ENCODE peak calls at places on chromosomes 12 and 14, in five cellular contexts. One of them, this sample, is unnamed.

GRCh38 chr12:114395755-114396152 is 10.2 kb downstream of the TBX5 start:
- DNase-seq in CD4-positive, alpha-beta memory T cell: no peak
- DNase-seq in GM12878: no peak
- DNase-seq in CD8-positive, alpha-beta T cell: no peak
- DNase-seq in cardiac fibroblast: peak
- DNase-seq in this sample: no peak

GRCh38 chr14:61347771-61348443 is 26.5 kb downstream of the PRKCH start:
- DNase-seq in CD4-positive, alpha-beta memory T cell: no peak
- DNase-seq in GM12878: no peak
- DNase-seq in CD8-positive, alpha-beta T cell: no peak
- DNase-seq in cardiac fibroblast: no peak
- DNase-seq in this sample: no peak

GRCh38 chr14:99276482-99276881 is 4.5 kb upstream of the BCL11B start:
- DNase-seq in CD4-positive, alpha-beta memory T cell: no peak
- DNase-seq in GM12878: no peak
- DNase-seq in CD8-positive, alpha-beta T cell: no peak
- DNase-seq in cardiac fibroblast: no peak
- DNase-seq in this sample: no peak

GRCh38 chr12:41013921-41014642 is 174.0 kb upstream of the PDZRN4 start:
- DNase-seq in CD4-positive, alpha-beta memory T cell: no peak
- DNase-seq in GM12878: no peak
- DNase-seq in CD8-positive, alpha-beta T cell: no peak
- DNase-seq in cardiac fibroblast: no peak
- DNase-seq in this sample: no peak

GRCh38 chr12:112973712-112974305 is 4.5 kb upstream of the OAS2 start:
- DNase-seq in CD4-positive, alpha-beta memory T cell: no peak
- DNase-seq in GM12878: no peak
- DNase-seq in CD8-positive, alpha-beta T cell: no peak
- DNase-seq in cardiac fibroblast: no peak
- DNase-seq in this sample: no peak

GRCh38 chr14:65783576-65783975 is 371.0 kb downstream of the FUT8 start:
- DNase-seq in CD4-positive, alpha-beta memory T cell: no peak
- DNase-seq in GM12878: no peak
- DNase-seq in CD8-positive, alpha-beta T cell: no peak
- DNase-seq in cardiac fibroblast: no peak
- DNase-seq in this sample: no peak

GRCh38 chr12:68746572-68747180 is 700 bp downstream of the SLC35E3 start:
- DNase-seq in CD4-positive, alpha-beta memory T cell: no peak
- DNase-seq in GM12878: peak
- DNase-seq in CD8-positive, alpha-beta T cell: peak
- DNase-seq in cardiac fibroblast: peak
- DNase-seq in this sample: peak

GRCh38 chr12:65339161-65339560 is 60.7 kb downstream of the MSRB3 start:
- DNase-seq in CD4-positive, alpha-beta memory T cell: no peak
- DNase-seq in GM12878: no peak
- DNase-seq in CD8-positive, alpha-beta T cell: no peak
- DNase-seq in cardiac fibroblast: no peak
- DNase-seq in this sample: no peak

GRCh38 chr12:88958961-88959360 is 378.7 kb upstream of the KITLG start:
- DNase-seq in CD4-positive, alpha-beta memory T cell: no peak
- DNase-seq in GM12878: no peak
- DNase-seq in CD8-positive, alpha-beta T cell: no peak
- DNase-seq in cardiac fibroblast: no peak
- DNase-seq in this sample: no peak

GRCh38 chr12:5391638-5392037 is 40.3 kb upstream of the NTF3 start:
- DNase-seq in CD4-positive, alpha-beta memory T cell: no peak
- DNase-seq in GM12878: no peak
- DNase-seq in CD8-positive, alpha-beta T cell: no peak
- DNase-seq in cardiac fibroblast: no peak
- DNase-seq in this sample: no peak

GRCh38 chr12:93634416-93634815 is 42.8 kb upstream of the CRADD start:
- DNase-seq in CD4-positive, alpha-beta memory T cell: no peak
- DNase-seq in GM12878: no peak
- DNase-seq in CD8-positive, alpha-beta T cell: no peak
- DNase-seq in cardiac fibroblast: peak
- DNase-seq in this sample: no peak

GRCh38 chr14:103576371-103577024 is 13.7 kb downstream of the COA8 start:
- DNase-seq in CD4-positive, alpha-beta memory T cell: no peak
- DNase-seq in GM12878: no peak
- DNase-seq in CD8-positive, alpha-beta T cell: no peak
- DNase-seq in cardiac fibroblast: peak
- DNase-seq in this sample: no peak

GRCh38 chr14:89813485-89814080 is 140.9 kb downstream of the EFCAB11 start:
- DNase-seq in CD4-positive, alpha-beta memory T cell: no peak
- DNase-seq in GM12878: no peak
- DNase-seq in CD8-positive, alpha-beta T cell: no peak
- DNase-seq in cardiac fibroblast: peak
- DNase-seq in this sample: no peak

GRCh38 chr12:6154730-6155459 is 30.4 kb upstream of the VWF start:
- DNase-seq in CD4-positive, alpha-beta memory T cell: no peak
- DNase-seq in GM12878: no peak
- DNase-seq in CD8-positive, alpha-beta T cell: no peak
- DNase-seq in cardiac fibroblast: no peak
- DNase-seq in this sample: no peak

GRCh38 chr12:105977256-105978051 is 161.3 kb downstream of the NUAK1 start:
- DNase-seq in CD4-positive, alpha-beta memory T cell: no peak
- DNase-seq in GM12878: no peak
- DNase-seq in CD8-positive, alpha-beta T cell: no peak
- DNase-seq in cardiac fibroblast: peak
- DNase-seq in this sample: no peak

GRCh38 chr14:95490127-95490526 is 26.3 kb downstream of the SYNE3 start:
- DNase-seq in CD4-positive, alpha-beta memory T cell: no peak
- DNase-seq in GM12878: no peak
- DNase-seq in CD8-positive, alpha-beta T cell: no peak
- DNase-seq in cardiac fibroblast: no peak
- DNase-seq in this sample: no peak

GRCh38 chr12:112179341-112179740 is 54.0 kb downstream of the TRAFD1 start:
- DNase-seq in CD4-positive, alpha-beta memory T cell: no peak
- DNase-seq in GM12878: no peak
- DNase-seq in CD8-positive, alpha-beta T cell: no peak
- DNase-seq in cardiac fibroblast: no peak
- DNase-seq in this sample: no peak

GRCh38 chr12:114933428-114934160 is 249.6 kb upstream of the TBX3 start:
- DNase-seq in CD4-positive, alpha-beta memory T cell: no peak
- DNase-seq in GM12878: no peak
- DNase-seq in CD8-positive, alpha-beta T cell: no peak
- DNase-seq in cardiac fibroblast: peak
- DNase-seq in this sample: no peak

GRCh38 chr12:109949089-109949488 is 47.1 kb downstream of the GIT2 start:
- DNase-seq in CD4-positive, alpha-beta memory T cell: no peak
- DNase-seq in GM12878: no peak
- DNase-seq in CD8-positive, alpha-beta T cell: no peak
- DNase-seq in cardiac fibroblast: peak
- DNase-seq in this sample: no peak

GRCh38 chr14:69693823-69694729 is 72.9 kb upstream of the SRSF5 start:
- DNase-seq in CD4-positive, alpha-beta memory T cell: no peak
- DNase-seq in GM12878: no peak
- DNase-seq in CD8-positive, alpha-beta T cell: no peak
- DNase-seq in cardiac fibroblast: no peak
- DNase-seq in this sample: no peak

GRCh38 chr14:22448035-22448904 is 140.8 kb downstream of the DAD1 start:
- DNase-seq in CD4-positive, alpha-beta memory T cell: no peak
- DNase-seq in GM12878: no peak
- DNase-seq in CD8-positive, alpha-beta T cell: no peak
- DNase-seq in cardiac fibroblast: no peak
- DNase-seq in this sample: peak

GRCh38 chr14:90388437-90388836 is 8.4 kb upstream of the CALM1 start:
- DNase-seq in CD4-positive, alpha-beta memory T cell: no peak
- DNase-seq in GM12878: no peak
- DNase-seq in CD8-positive, alpha-beta T cell: no peak
- DNase-seq in cardiac fibroblast: peak
- DNase-seq in this sample: no peak

GRCh38 chr12:47870175-47870781 is 34.5 kb downstream of the VDR start:
- DNase-seq in CD4-positive, alpha-beta memory T cell: no peak
- DNase-seq in GM12878: peak
- DNase-seq in CD8-positive, alpha-beta T cell: no peak
- DNase-seq in cardiac fibroblast: peak
- DNase-seq in this sample: no peak

GRCh38 chr12:33690562-33690961 is 250.9 kb upstream of the SYT10 start:
- DNase-seq in CD4-positive, alpha-beta memory T cell: no peak
- DNase-seq in GM12878: no peak
- DNase-seq in CD8-positive, alpha-beta T cell: no peak
- DNase-seq in cardiac fibroblast: no peak
- DNase-seq in this sample: no peak

GRCh38 chr14:88667555-88668273 is 104.9 kb downstream of the ZC3H14 start:
- DNase-seq in CD4-positive, alpha-beta memory T cell: peak
- DNase-seq in GM12878: peak
- DNase-seq in CD8-positive, alpha-beta T cell: peak
- DNase-seq in cardiac fibroblast: peak
- DNase-seq in this sample: peak

GRCh38 chr14:105439179-105439578 is 19.6 kb downstream of the MTA1 start:
- DNase-seq in CD4-positive, alpha-beta memory T cell: no peak
- DNase-seq in GM12878: no peak
- DNase-seq in CD8-positive, alpha-beta T cell: no peak
- DNase-seq in cardiac fibroblast: no peak
- DNase-seq in this sample: no peak

GRCh38 chr12:101859664-101860607 is 17.4 kb upstream of the DRAM1 start:
- DNase-seq in CD4-positive, alpha-beta memory T cell: no peak
- DNase-seq in GM12878: no peak
- DNase-seq in CD8-positive, alpha-beta T cell: no peak
- DNase-seq in cardiac fibroblast: peak
- DNase-seq in this sample: no peak

GRCh38 chr14:89912667-89913211 is 41.8 kb downstream of the EFCAB11 start:
- DNase-seq in CD4-positive, alpha-beta memory T cell: no peak
- DNase-seq in GM12878: no peak
- DNase-seq in CD8-positive, alpha-beta T cell: no peak
- DNase-seq in cardiac fibroblast: peak
- DNase-seq in this sample: no peak

GRCh38 chr12:129607756-129608155 is 296.1 kb downstream of the TMEM132D start:
- DNase-seq in CD4-positive, alpha-beta memory T cell: no peak
- DNase-seq in GM12878: no peak
- DNase-seq in CD8-positive, alpha-beta T cell: no peak
- DNase-seq in cardiac fibroblast: no peak
- DNase-seq in this sample: no peak

GRCh38 chr14:106174206-106174605 is 647.8 kb downstream of the TMEM121 start:
- DNase-seq in CD4-positive, alpha-beta memory T cell: peak
- DNase-seq in GM12878: no peak
- DNase-seq in CD8-positive, alpha-beta T cell: peak
- DNase-seq in cardiac fibroblast: no peak
- DNase-seq in this sample: no peak

GRCh38 chr12:124660846-124661245 is 93.4 kb upstream of the NCOR2 start:
- DNase-seq in CD4-positive, alpha-beta memory T cell: no peak
- DNase-seq in GM12878: no peak
- DNase-seq in CD8-positive, alpha-beta T cell: no peak
- DNase-seq in cardiac fibroblast: no peak
- DNase-seq in this sample: no peak

GRCh38 chr12:6056406-6057211 is 67.9 kb downstream of the VWF start:
- DNase-seq in CD4-positive, alpha-beta memory T cell: no peak
- DNase-seq in GM12878: no peak
- DNase-seq in CD8-positive, alpha-beta T cell: peak
- DNase-seq in cardiac fibroblast: no peak
- DNase-seq in this sample: no peak

GRCh38 chr14:55436530-55436929 is 3.9 kb downstream of the TBPL2 start:
- DNase-seq in CD4-positive, alpha-beta memory T cell: no peak
- DNase-seq in GM12878: no peak
- DNase-seq in CD8-positive, alpha-beta T cell: no peak
- DNase-seq in cardiac fibroblast: no peak
- DNase-seq in this sample: no peak

GRCh38 chr12:96338852-96339478 is 61.3 kb downstream of the CDK17 start:
- DNase-seq in CD4-positive, alpha-beta memory T cell: no peak
- DNase-seq in GM12878: no peak
- DNase-seq in CD8-positive, alpha-beta T cell: no peak
- DNase-seq in cardiac fibroblast: peak
- DNase-seq in this sample: no peak

GRCh38 chr12:45721954-45722353 is 7.6 kb upstream of the ARID2 start:
- DNase-seq in CD4-positive, alpha-beta memory T cell: no peak
- DNase-seq in GM12878: no peak
- DNase-seq in CD8-positive, alpha-beta T cell: no peak
- DNase-seq in cardiac fibroblast: no peak
- DNase-seq in this sample: no peak
- H3K4me3 ChIP-seq in CD4-positive, alpha-beta memory T cell: no peak
- H3K4me3 ChIP-seq in GM12878: no peak
- H3K4me3 ChIP-seq in CD8-positive, alpha-beta T cell: no peak
- H3K4me3 ChIP-seq in cardiac fibroblast: no peak
- H3K4me3 ChIP-seq in this sample: no peak

DNA sequence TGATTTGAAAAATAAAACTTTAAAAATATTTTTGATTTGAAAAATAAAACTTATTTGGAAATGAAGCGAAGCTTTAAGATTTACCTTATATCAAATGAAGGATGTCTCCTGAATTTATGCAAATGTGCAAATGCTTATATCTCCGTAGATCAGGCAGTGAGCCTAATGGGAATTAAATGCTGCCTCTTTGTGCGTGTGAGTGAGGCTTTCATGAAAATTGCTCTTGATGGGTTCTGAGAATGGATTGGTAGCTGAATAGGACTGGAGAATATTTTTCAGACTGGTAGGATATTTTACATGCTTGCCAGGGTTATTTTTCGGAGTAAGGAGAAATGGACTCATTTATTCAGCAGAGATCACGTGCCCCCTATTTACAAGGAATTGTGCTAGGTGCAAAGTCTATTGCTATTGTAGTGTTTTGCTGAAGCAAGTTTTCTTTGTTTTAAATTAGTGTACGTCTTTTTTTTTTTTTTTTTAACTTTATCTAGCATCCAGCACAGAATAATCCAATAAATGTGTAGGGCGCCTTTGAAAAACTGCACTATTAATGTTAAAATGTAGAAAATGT is 2.4 kb downstream of the VRK1 start:
- DNase-seq in CD4-positive, alpha-beta memory T cell: no peak
- DNase-seq in GM12878: no peak
- DNase-seq in CD8-positive, alpha-beta T cell: no peak
- DNase-seq in cardiac fibroblast: no peak
- DNase-seq in this sample: no peak
- H3K4me3 ChIP-seq in CD4-positive, alpha-beta memory T cell: no peak
- H3K4me3 ChIP-seq in GM12878: peak
- H3K4me3 ChIP-seq in CD8-positive, alpha-beta T cell: no peak
- H3K4me3 ChIP-seq in cardiac fibroblast: no peak
- H3K4me3 ChIP-seq in this sample: no peak

GRCh38 chr12:9933966-9934365 is 1.8 kb upstream of the CLEC2A start:
- DNase-seq in CD4-positive, alpha-beta memory T cell: no peak
- DNase-seq in GM12878: no peak
- DNase-seq in CD8-positive, alpha-beta T cell: no peak
- DNase-seq in cardiac fibroblast: no peak
- DNase-seq in this sample: no peak

GRCh38 chr12:9932270-9932669 is at the start of gene CLEC2A:
- DNase-seq in CD4-positive, alpha-beta memory T cell: no peak
- DNase-seq in GM12878: no peak
- DNase-seq in CD8-positive, alpha-beta T cell: no peak
- DNase-seq in cardiac fibroblast: no peak
- DNase-seq in this sample: no peak

GRCh38 chr12:9931245-9931644 is 925 bp downstream of the CLEC2A start:
- DNase-seq in CD4-positive, alpha-beta memory T cell: no peak
- DNase-seq in GM12878: no peak
- DNase-seq in CD8-positive, alpha-beta T cell: no peak
- DNase-seq in cardiac fibroblast: no peak
- DNase-seq in this sample: no peak

GRCh38 chr12:9936597-9936996 is 4.4 kb upstream of the CLEC2A start:
- DNase-seq in CD4-positive, alpha-beta memory T cell: no peak
- DNase-seq in GM12878: no peak
- DNase-seq in CD8-positive, alpha-beta T cell: no peak
- DNase-seq in cardiac fibroblast: no peak
- DNase-seq in this sample: no peak

GRCh38 chr12:9935026-9935425 is 2.9 kb upstream of the CLEC2A start:
- DNase-seq in CD4-positive, alpha-beta memory T cell: no peak
- DNase-seq in GM12878: no peak
- DNase-seq in CD8-positive, alpha-beta T cell: no peak
- DNase-seq in cardiac fibroblast: no peak
- DNase-seq in this sample: no peak
- H3K4me3 ChIP-seq in CD4-positive, alpha-beta memory T cell: no peak
- H3K4me3 ChIP-seq in GM12878: no peak
- H3K4me3 ChIP-seq in CD8-positive, alpha-beta T cell: no peak
- H3K4me3 ChIP-seq in cardiac fibroblast: no peak
- H3K4me3 ChIP-seq in this sample: no peak

GRCh38 chr12:73413051-73413450 is 1124.6 kb upstream of the ATXN7L3B start:
- DNase-seq in CD4-positive, alpha-beta memory T cell: no peak
- DNase-seq in GM12878: no peak
- DNase-seq in CD8-positive, alpha-beta T cell: no peak
- DNase-seq in cardiac fibroblast: no peak
- DNase-seq in this sample: no peak
- H3K4me3 ChIP-seq in CD4-positive, alpha-beta memory T cell: no peak
- H3K4me3 ChIP-seq in GM12878: no peak
- H3K4me3 ChIP-seq in CD8-positive, alpha-beta T cell: no peak
- H3K4me3 ChIP-seq in cardiac fibroblast: no peak
- H3K4me3 ChIP-seq in this sample: no peak

This sample was measured in GM12864.